ENCODE peak calls at places on chromosomes 6 and 20, in eight cellular contexts. X is activated naive CD4-positive, alpha-beta T cell; V is amygdala; L is HCT116; I is H1; Y is NCI-H226; J is NCI-H510A treated with DMSO at 0.1 percent for 48 hours; G is HuH-7.5. S is an unnamed sample.

GRCh38 chr6:49284134-49284533 is 178.9 kb downstream of the MMUT start:
- DNase-seq in X (no peak), I (no peak), L (no peak), V (no peak), G (no peak), Y (no peak), J (no peak), S (no peak)

GRCh38 chr6:155954149-155954548 is 498.5 kb upstream of the NOX3 start:
- DNase-seq in J (no peak), V (no peak), L (no peak), G (no peak), Y (no peak), X (no peak), I (no peak), S (no peak)

GRCh38 chr6:6105472-6106036 is 98.8 kb upstream of the NRN1 start:
- DNase-seq in G (no peak), J (no peak), I (peak), L (peak), Y (no peak), V (no peak), X (no peak), S (no peak)

GRCh38 chr6:142940487-142940886 is 4.5 kb downstream of the HIVEP2 start:
- DNase-seq in Y (peak), L (no peak), X (no peak), J (no peak), I (no peak), G (no peak), V (no peak), S (no peak)

GRCh38 chr20:23200914-23201313 is 114.8 kb upstream of the CD93 start:
- DNase-seq in G (peak), L (peak), I (peak), X (no peak), J (peak), Y (no peak), V (no peak), S (no peak)

GRCh38 chr6:11094411-11094851 is 797 bp downstream of the SMIM13 start:
- DNase-seq in G (peak), X (peak), Y (peak), I (no peak), J (no peak), L (no peak), V (peak), S (peak)

GRCh38 chr6:134422426-134423231 is 104.7 kb upstream of the SGK1 start:
- DNase-seq in J (no peak), L (peak), Y (peak), V (no peak), G (no peak), I (no peak), X (no peak), S (peak)

GRCh38 chr20:19936801-19937583 is 80.2 kb upstream of the NAA20 start:
- DNase-seq in L (no peak), Y (no peak), X (no peak), I (no peak), J (no peak), G (no peak), V (no peak), S (no peak)

GRCh38 chr20:48749437-48749836 is 78.4 kb downstream of the PREX1 start:
- DNase-seq in X (no peak), I (no peak), L (no peak), J (no peak), G (no peak), Y (no peak), V (no peak), S (no peak)

GRCh38 chr6:35318200-35318844 is 20.7 kb downstream of the DEF6 start:
- DNase-seq in J (peak), L (no peak), Y (peak), I (peak), X (no peak), G (peak), V (peak), S (peak)

GRCh38 chr6:41970436-41970846 is 28.8 kb upstream of the CCND3 start:
- DNase-seq in Y (no peak), L (no peak), I (no peak), X (no peak), J (no peak), V (no peak), G (no peak), S (peak)

GRCh38 chr6:26183581-26184408 is 96.6 kb downstream of the HFE start:
- DNase-seq in V (peak), Y (peak), G (no peak), X (peak), I (no peak), L (no peak), J (no peak), S (peak)

GRCh38 chr20:40640667-40641066 is 48.4 kb downstream of the MAFB start:
- DNase-seq in L (no peak), X (no peak), J (no peak), V (no peak), G (no peak), Y (no peak), I (no peak), S (no peak)

GRCh38 chr6:13172294-13172693 is 156.0 kb downstream of the TBC1D7 start:
- DNase-seq in L (no peak), J (no peak), X (no peak), G (no peak), V (no peak), I (no peak), Y (no peak), S (no peak)

GRCh38 chr20:611047-611842 is 1.1 kb upstream of the TCF15 start:
- DNase-seq in X (no peak), V (no peak), Y (no peak), J (no peak), G (no peak), L (no peak), I (no peak), S (no peak)

GRCh38 chr6:30793521-30794194 is 49.3 kb upstream of the IER3 start:
- DNase-seq in I (no peak), Y (no peak), G (no peak), L (no peak), X (no peak), J (peak), V (no peak), S (peak)

GRCh38 chr6:10583509-10583908 is 62.4 kb downstream of the GCNT2 start:
- DNase-seq in L (no peak), V (no peak), I (no peak), Y (no peak), X (no peak), G (no peak), J (no peak), S (no peak)

GRCh38 chr6:45075246-45075645 is 252.9 kb upstream of the RUNX2 start:
- DNase-seq in I (no peak), Y (peak), G (no peak), V (no peak), L (no peak), J (no peak), X (no peak), S (no peak)

GRCh38 chr6:167505782-167506181 is 180.9 kb downstream of the TTLL2 start:
- DNase-seq in J (no peak), L (no peak), V (no peak), Y (no peak), G (no peak), X (no peak), I (no peak), S (no peak)

GRCh38 chr6:169846286-169847056 is 95.0 kb downstream of the ERMARD start:
- DNase-seq in I (no peak), V (no peak), G (no peak), L (no peak), J (no peak), X (no peak), Y (no peak), S (no peak)

GRCh38 chr20:34220581-34220980 is 20.6 kb upstream of the ASIP start:
- DNase-seq in L (no peak), X (no peak), I (no peak), J (no peak), G (no peak), V (no peak), Y (peak), S (no peak)

GRCh38 chr6:31792741-31793140 is 2.8 kb downstream of the VARS1 start:
- DNase-seq in I (no peak), J (no peak), G (no peak), Y (peak), V (no peak), L (peak), X (no peak), S (no peak)

GRCh38 chr20:8515810-8516435 is 383.9 kb downstream of the PLCB1 start:
- DNase-seq in G (no peak), V (no peak), Y (no peak), I (no peak), X (no peak), L (no peak), J (no peak), S (no peak)

GRCh38 chr6:168181316-168181715 is 102.3 kb upstream of the FRMD1 start:
- DNase-seq in X (no peak), I (no peak), G (no peak), Y (no peak), L (no peak), V (no peak), J (no peak), S (no peak)

GRCh38 chr20:10170261-10170660 is 48.4 kb upstream of the SNAP25 start:
- DNase-seq in L (no peak), I (no peak), X (no peak), Y (no peak), V (no peak), G (no peak), J (no peak), S (no peak)

GRCh38 chr6:149223120-149223775 is 94.3 kb upstream of the TAB2 start:
- DNase-seq in G (no peak), Y (no peak), X (no peak), V (no peak), J (no peak), I (no peak), L (no peak), S (no peak)

GRCh38 chr6:78243519-78243918 is 590.7 kb downstream of the MEI4 start:
- DNase-seq in I (no peak), Y (peak), G (no peak), V (no peak), X (no peak), J (no peak), L (no peak), S (no peak)

GRCh38 chr20:10090588-10091166 is 55.9 kb downstream of the ANKEF1 start:
- DNase-seq in V (no peak), Y (no peak), G (peak), X (no peak), J (peak), I (peak), L (peak), S (peak)

GRCh38 chr20:2767768-2768631 is 32.4 kb downstream of the CPXM1 start:
- DNase-seq in Y (peak), J (no peak), X (no peak), L (no peak), I (no peak), G (no peak), V (no peak), S (no peak)

GRCh38 chr6:107102414-107102805 is 12.9 kb downstream of the BEND3 start:
- DNase-seq in G (no peak), X (no peak), J (no peak), L (no peak), Y (no peak), I (no peak), V (no peak), S (no peak)

S was measured in pons.